ENCODE peak calls at places on chromosome 14, in ten cellular contexts. X is left ventricle myocardium inferior, I is LNCaP clone FGC, U is heart right ventricle, S is astrocyte of the spinal cord, W is mammary epithelial cell, O is uterus, A is SK-N-SH, B is AG04450, K is WERI-Rb-1. J is an unnamed sample.

GRCh38 chr14:61663312-61663974 is 31.9 kb upstream of the HIF1A start:
- DNase-seq in O (no peak), B (no peak), W (no peak), S (no peak), A (no peak), U (no peak), X (no peak), K (no peak), I (no peak), J (no peak)

GRCh38 chr14:74712499-74713394 is at the start of the genes AREL1 and FCF1:
- DNase-seq in W (peak), B (peak), A (peak), I (peak), O (peak), U (peak), K (peak), X (peak), S (peak), J (peak)

GRCh38 chr14:83559721-83560120 is 1970.2 kb upstream of the FLRT2 start:
- DNase-seq in O (no peak), S (peak), K (no peak), W (no peak), A (no peak), U (no peak), B (peak), I (no peak), X (no peak), J (peak)

GRCh38 chr14:61154606-61155005 is 126.5 kb downstream of the TMEM30B start:
- DNase-seq in S (peak), I (no peak), K (no peak), W (no peak), B (no peak), A (no peak), X (no peak), U (no peak), O (no peak), J (no peak)

GRCh38 chr14:32307881-32308582 is 21.1 kb upstream of the AKAP6 start:
- DNase-seq in A (no peak), U (no peak), X (no peak), W (peak), B (no peak), I (peak), O (no peak), S (peak), K (no peak), J (no peak)

GRCh38 chr14:43014338-43014737 is 1407.7 kb downstream of the LRFN5 start:
- DNase-seq in B (no peak), A (no peak), K (no peak), U (no peak), I (no peak), O (no peak), S (no peak), X (no peak), W (no peak), J (no peak)

GRCh38 chr14:100291305-100292075 is 14.8 kb downstream of the SLC25A29 start:
- DNase-seq in K (no peak), I (no peak), U (no peak), S (no peak), W (no peak), O (peak), A (peak), X (no peak), B (no peak), J (no peak)

GRCh38 chr14:33950320-33951182 is at the start of gene EGLN3:
- DNase-seq in S (peak), X (peak), A (peak), W (peak), I (peak), K (peak), B (peak), O (peak), U (peak), J (peak)

GRCh38 chr14:81535399-81536124 is 1.9 kb upstream of the SEL1L start:
- DNase-seq in A (no peak), K (no peak), S (no peak), U (no peak), O (no peak), W (no peak), X (no peak), B (no peak), I (peak), J (no peak)

GRCh38 chr14:24426912-24427536 is 2.4 kb downstream of the CBLN3 start:
- DNase-seq in W (no peak), U (no peak), K (peak), S (no peak), A (no peak), B (no peak), O (no peak), I (no peak), X (no peak), J (no peak)

GRCh38 chr14:75223664-75224154 is 47.3 kb upstream of the TMED10 start:
- DNase-seq in U (no peak), K (peak), B (no peak), O (no peak), A (no peak), X (peak), S (peak), I (no peak), W (no peak), J (no peak)

GRCh38 chr14:76396714-76397187 is 20.8 kb downstream of the ESRRB start:
- DNase-seq in O (no peak), U (no peak), W (no peak), K (no peak), S (no peak), I (no peak), X (no peak), A (no peak), B (no peak), J (peak)

GRCh38 chr14:104681689-104682074 is 7.7 kb upstream of the INF2 start:
- DNase-seq in A (peak), X (peak), S (peak), B (no peak), I (no peak), K (peak), U (peak), O (peak), W (peak), J (peak)

GRCh38 chr14:96408608-96409007 is 16.7 kb downstream of the AK7 start:
- DNase-seq in B (no peak), W (no peak), I (no peak), U (no peak), K (no peak), O (no peak), A (no peak), X (no peak), S (no peak), J (no peak)
- TF ChIP-seq CTCF in B (no peak), W (no peak), I (no peak), U (no peak), K (no peak), O (no peak), A (no peak), X (no peak), S (no peak), J (no peak)

GRCh38 chr14:63438065-63438757 is 105.0 kb downstream of the PPP2R5E start:
- DNase-seq in A (peak), U (peak), I (peak), X (peak), W (peak), O (peak), K (peak), B (peak), S (peak), J (peak)
- H3K4me3 ChIP-seq in A (peak), U (peak), I (peak), X (peak), W (peak), O (no peak), K (peak), B (peak), S (peak), J (peak)

DNA sequence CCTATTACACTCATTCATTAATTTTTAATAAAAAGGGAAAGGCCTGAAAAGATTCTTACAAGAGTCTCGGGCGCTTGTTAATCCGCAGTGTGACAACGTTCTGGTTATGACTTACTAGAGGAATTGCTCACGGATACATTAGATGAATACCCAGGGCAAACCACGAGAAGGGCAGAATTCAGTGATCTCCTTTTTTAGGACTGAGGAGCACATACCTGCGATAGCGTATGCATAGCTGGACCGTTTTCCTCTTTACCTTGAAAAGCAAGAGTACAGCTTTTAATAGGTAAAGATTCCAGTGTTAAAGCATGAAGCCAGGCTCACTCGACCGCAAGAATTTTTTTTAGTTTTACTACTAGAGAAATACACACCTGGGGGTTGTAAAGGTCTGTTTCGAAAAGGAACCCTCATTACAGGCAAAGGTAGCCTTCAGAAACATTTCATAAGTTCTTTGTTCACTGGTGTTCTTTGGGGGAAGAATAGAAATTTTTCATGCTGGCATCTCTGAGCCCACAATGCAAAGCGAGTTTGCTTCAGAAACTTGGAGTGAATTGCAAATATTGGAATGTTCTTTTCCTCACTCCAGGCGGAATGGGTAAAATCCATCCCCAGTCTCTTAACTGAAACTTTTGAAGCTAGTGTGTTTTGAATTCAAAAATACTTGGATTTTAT is 948 bp downstream of the MAPK1IP1L start:
- DNase-seq in K (no peak), U (no peak), O (no peak), S (peak), X (no peak), I (no peak), W (no peak), B (no peak), A (no peak), J (peak)
- TF ChIP-seq CTCF in K (no peak), U (no peak), O (no peak), S (no peak), X (no peak), I (no peak), W (no peak), B (no peak), A (no peak), J (no peak)

DNA sequence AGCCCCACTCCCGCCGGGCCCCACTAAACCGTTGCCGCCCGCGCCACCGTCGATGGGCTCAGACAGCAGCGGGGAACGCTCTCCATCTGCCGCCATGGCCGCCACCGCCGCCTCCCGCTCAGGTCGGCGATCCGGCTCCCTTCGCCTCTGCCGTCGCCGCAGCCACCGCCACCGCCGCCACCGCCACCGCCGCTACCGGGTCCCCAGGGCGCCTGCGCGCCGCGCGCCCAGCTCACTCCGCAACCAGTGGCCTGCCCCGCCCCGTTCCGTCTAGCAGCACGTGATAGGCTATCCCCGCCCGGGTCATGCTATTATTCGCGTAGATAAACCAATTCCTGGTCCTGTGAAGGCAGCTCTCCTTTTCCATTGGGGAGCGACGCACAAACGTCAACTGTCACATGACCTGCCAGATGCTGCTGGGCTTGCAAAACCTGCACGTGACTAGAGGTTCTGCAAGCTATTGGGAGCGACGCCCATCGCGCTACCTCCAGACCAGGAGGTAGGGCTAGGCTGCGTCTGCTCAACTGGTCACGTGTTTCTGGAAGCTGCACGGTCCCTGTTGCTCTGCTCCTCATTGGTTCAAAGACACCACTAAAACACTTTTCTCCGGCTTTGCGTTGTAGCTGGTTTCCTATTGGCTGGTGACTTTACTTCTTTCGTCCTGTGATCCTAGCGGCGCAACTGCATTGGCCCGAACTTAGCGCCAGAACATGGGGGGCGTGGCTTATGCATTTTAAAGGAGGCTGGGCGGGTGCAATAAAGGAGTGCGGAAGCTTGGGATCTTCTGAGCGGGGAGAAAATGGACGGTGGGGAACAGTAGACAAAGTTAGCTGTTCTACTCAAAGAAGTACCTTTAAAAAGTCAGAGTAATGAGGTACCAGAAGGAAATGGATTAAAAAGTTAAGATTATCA is at the start of gene PIP4P1:
- DNase-seq in W (peak), K (peak), X (peak), O (peak), B (peak), U (peak), S (peak), A (peak), I (peak), J (peak)
- H3K4me3 ChIP-seq in W (peak), K (peak), X (peak), O (peak), B (peak), U (peak), S (peak), A (peak), I (peak), J (peak)

DNA sequence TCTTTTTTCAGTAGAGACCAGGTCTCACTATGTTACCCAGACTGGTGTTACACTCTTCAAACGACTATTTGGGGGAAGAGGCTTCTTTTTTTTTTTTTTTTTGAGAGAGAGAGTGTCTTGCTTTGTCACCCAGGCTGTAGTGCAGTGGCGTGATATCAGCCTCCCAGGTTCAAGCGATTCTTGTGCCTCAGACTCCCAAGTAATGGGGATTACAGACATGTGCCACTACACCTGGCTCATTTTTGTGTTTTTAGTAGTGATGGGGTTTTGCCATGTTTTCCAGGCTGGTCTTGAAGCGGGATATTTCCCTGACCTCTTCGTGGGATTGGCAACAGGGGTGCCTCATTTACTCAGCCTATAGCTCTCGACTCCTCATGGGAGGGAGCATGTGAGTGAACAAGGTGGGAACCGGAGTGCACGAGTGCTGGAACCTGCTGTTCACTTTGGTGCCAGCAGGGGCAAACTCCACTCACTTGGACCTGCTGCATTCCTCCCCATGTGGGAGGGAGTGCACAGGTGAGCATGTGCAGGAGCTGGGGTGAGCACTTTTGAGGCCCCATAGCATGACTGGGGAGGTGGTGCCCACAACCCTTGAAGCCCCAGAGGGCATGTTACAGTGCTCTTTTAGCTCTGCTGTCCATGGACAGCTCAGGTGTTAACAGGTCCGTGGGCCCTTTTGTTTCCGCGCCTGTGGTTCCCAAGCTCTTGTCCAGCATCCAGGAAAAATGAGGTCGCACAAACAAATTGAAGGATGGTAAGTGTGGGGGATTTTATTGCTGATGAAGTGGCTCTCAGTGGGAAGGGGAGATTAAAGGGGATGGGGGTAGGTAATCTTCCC is 79.1 kb upstream of the HECTD1 start:
- DNase-seq in W (no peak), B (no peak), S (no peak), O (no peak), A (no peak), I (no peak), K (peak), X (no peak), U (no peak), J (no peak)
- TF ChIP-seq CTCF in W (peak), B (peak), S (peak), O (no peak), A (peak), I (peak), K (peak), X (peak), U (peak), J (peak)

DNA sequence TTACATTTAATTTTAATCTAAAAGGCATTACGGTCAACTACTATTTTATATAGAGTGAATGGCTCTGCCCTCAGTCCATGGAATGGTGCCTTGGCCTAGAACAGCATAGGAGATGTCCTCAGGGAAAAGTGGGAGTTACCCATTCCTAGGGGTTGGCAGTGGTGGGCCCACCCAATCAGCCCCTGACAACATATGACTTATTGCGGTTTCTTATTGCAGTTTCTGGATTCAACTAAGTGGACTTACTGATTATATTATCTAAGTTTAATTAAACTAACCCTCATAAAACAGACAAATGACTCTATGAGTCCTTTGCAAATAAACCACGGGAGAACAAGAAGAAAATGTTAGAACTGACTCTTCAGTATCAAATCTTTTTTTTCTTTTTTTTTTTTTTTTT is 2.3 kb upstream of the PPP2R5E start:
- DNase-seq in S (no peak), W (no peak), X (no peak), K (no peak), O (no peak), A (no peak), U (no peak), I (no peak), B (no peak), J (no peak)
- H3K4me3 ChIP-seq in S (no peak), W (no peak), X (no peak), K (no peak), O (no peak), A (no peak), U (no peak), I (no peak), B (no peak), J (no peak)